ENCODE peak calls at places on chromosomes 13 and 19, in eight cellular contexts. One of them, this sample, is unnamed.

GRCh38 chr13:28396053-28396452 is 98.9 kb downstream of the FLT1 start:
- DNase-seq in MM.1S: no peak
- DNase-seq in IMR-90: no peak
- DNase-seq in HepG2: no peak
- DNase-seq in GM23338: no peak
- DNase-seq in mesenchymal stem cell: no peak
- DNase-seq in fibroblast of lung: no peak
- DNase-seq in neural progenitor cell: no peak
- DNase-seq in this sample: no peak

GRCh38 chr19:37763488-37763887 is 15.9 kb downstream of the ZNF573 start:
- DNase-seq in MM.1S: no peak
- DNase-seq in IMR-90: peak; percentile 33
- DNase-seq in HepG2: no peak
- DNase-seq in GM23338: no peak
- DNase-seq in mesenchymal stem cell: no peak
- DNase-seq in fibroblast of lung: no peak
- DNase-seq in neural progenitor cell: no peak
- DNase-seq in this sample: no peak

GRCh38 chr19:14672043-14672872 is 2.4 kb downstream of the ADGRE3 start:
- DNase-seq in MM.1S: no peak
- DNase-seq in IMR-90: no peak
- DNase-seq in HepG2: no peak
- DNase-seq in GM23338: no peak
- DNase-seq in mesenchymal stem cell: no peak
- DNase-seq in fibroblast of lung: no peak
- DNase-seq in neural progenitor cell: no peak
- DNase-seq in this sample: peak; percentile 45

GRCh38 chr13:29947839-29948238 is 97.4 kb upstream of the UBL3 start:
- DNase-seq in MM.1S: no peak
- DNase-seq in IMR-90: no peak
- DNase-seq in HepG2: no peak
- DNase-seq in GM23338: no peak
- DNase-seq in mesenchymal stem cell: no peak
- DNase-seq in fibroblast of lung: no peak
- DNase-seq in neural progenitor cell: no peak
- DNase-seq in this sample: no peak

GRCh38 chr19:16368385-16369305 is 44.0 kb downstream of the KLF2 start:
- DNase-seq in MM.1S: no peak
- DNase-seq in IMR-90: no peak
- DNase-seq in HepG2: peak; percentile 18
- DNase-seq in GM23338: no peak
- DNase-seq in mesenchymal stem cell: no peak
- DNase-seq in fibroblast of lung: no peak
- DNase-seq in neural progenitor cell: no peak
- DNase-seq in this sample: no peak

GRCh38 chr19:14949876-14950275 is 8.6 kb downstream of the OR7C2 start:
- DNase-seq in MM.1S: no peak
- DNase-seq in IMR-90: no peak
- DNase-seq in HepG2: no peak
- DNase-seq in GM23338: no peak
- DNase-seq in mesenchymal stem cell: no peak
- DNase-seq in fibroblast of lung: no peak
- DNase-seq in neural progenitor cell: no peak
- DNase-seq in this sample: no peak

GRCh38 chr13:32917504-32917903 is 98.7 kb upstream of the KL start:
- DNase-seq in MM.1S: no peak
- DNase-seq in IMR-90: peak; percentile 32
- DNase-seq in HepG2: no peak
- DNase-seq in GM23338: no peak
- DNase-seq in mesenchymal stem cell: no peak
- DNase-seq in fibroblast of lung: no peak
- DNase-seq in neural progenitor cell: no peak
- DNase-seq in this sample: no peak

GRCh38 chr13:40910324-40911050 is 108.6 kb downstream of the ELF1 start:
- DNase-seq in MM.1S: no peak
- DNase-seq in IMR-90: peak; percentile 55
- DNase-seq in HepG2: peak; percentile 21
- DNase-seq in GM23338: no peak
- DNase-seq in mesenchymal stem cell: no peak
- DNase-seq in fibroblast of lung: no peak
- DNase-seq in neural progenitor cell: no peak
- DNase-seq in this sample: peak; percentile 39

GRCh38 chr19:45011959-45012358 is 10.7 kb downstream of the RELB start:
- DNase-seq in MM.1S: no peak
- DNase-seq in IMR-90: no peak
- DNase-seq in HepG2: no peak
- DNase-seq in GM23338: peak; percentile 41
- DNase-seq in mesenchymal stem cell: no peak
- DNase-seq in fibroblast of lung: no peak
- DNase-seq in neural progenitor cell: no peak
- DNase-seq in this sample: no peak

GRCh38 chr19:45009625-45010255 is 8.5 kb downstream of the RELB start:
- DNase-seq in MM.1S: no peak
- DNase-seq in IMR-90: no peak
- DNase-seq in HepG2: no peak
- DNase-seq in GM23338: no peak
- DNase-seq in mesenchymal stem cell: no peak
- DNase-seq in fibroblast of lung: no peak
- DNase-seq in neural progenitor cell: no peak
- DNase-seq in this sample: no peak

GRCh38 chr19:45005787-45006186 is 4.5 kb downstream of the RELB start:
- DNase-seq in MM.1S: no peak
- DNase-seq in IMR-90: no peak
- DNase-seq in HepG2: no peak
- DNase-seq in GM23338: no peak
- DNase-seq in mesenchymal stem cell: no peak
- DNase-seq in fibroblast of lung: no peak
- DNase-seq in neural progenitor cell: no peak
- DNase-seq in this sample: no peak

GRCh38 chr19:45010306-45010705 is 9.0 kb downstream of the RELB start:
- DNase-seq in MM.1S: no peak
- DNase-seq in IMR-90: no peak
- DNase-seq in HepG2: no peak
- DNase-seq in GM23338: no peak
- DNase-seq in mesenchymal stem cell: no peak
- DNase-seq in fibroblast of lung: no peak
- DNase-seq in neural progenitor cell: no peak
- DNase-seq in this sample: no peak

GRCh38 chr19:45008554-45008953 is 7.3 kb downstream of the RELB start:
- DNase-seq in MM.1S: no peak
- DNase-seq in IMR-90: no peak
- DNase-seq in HepG2: no peak
- DNase-seq in GM23338: peak; percentile 53
- DNase-seq in mesenchymal stem cell: no peak
- DNase-seq in fibroblast of lung: no peak
- DNase-seq in neural progenitor cell: no peak
- DNase-seq in this sample: no peak
- H3K4me2 ChIP-seq in MM.1S: no peak overlapping the region
- H3K4me2 ChIP-seq in IMR-90: no peak overlapping the region
- H3K4me2 ChIP-seq in HepG2: no peak overlapping the region
- H3K4me2 ChIP-seq in GM23338: no peak overlapping the region
- H3K4me2 ChIP-seq in mesenchymal stem cell: no peak overlapping the region
- H3K4me2 ChIP-seq in fibroblast of lung: no peak overlapping the region
- H3K4me2 ChIP-seq in neural progenitor cell: no peak overlapping the region
- H3K4me2 ChIP-seq in this sample: no peak overlapping the region

GRCh38 chr13:79477968-79478367 is 3.0 kb upstream of the NDFIP2 start:
- DNase-seq in MM.1S: no peak
- DNase-seq in IMR-90: no peak
- DNase-seq in HepG2: no peak
- DNase-seq in GM23338: peak; percentile 42
- DNase-seq in mesenchymal stem cell: no peak
- DNase-seq in fibroblast of lung: no peak
- DNase-seq in neural progenitor cell: peak; percentile 59
- DNase-seq in this sample: no peak

GRCh38 chr13:79483302-79483701 is 2.3 kb downstream of the NDFIP2 start:
- DNase-seq in MM.1S: no peak
- DNase-seq in IMR-90: peak; percentile 78
- DNase-seq in HepG2: no peak
- DNase-seq in GM23338: no peak
- DNase-seq in mesenchymal stem cell: peak; percentile 89
- DNase-seq in fibroblast of lung: peak; percentile 75
- DNase-seq in neural progenitor cell: no peak
- DNase-seq in this sample: no peak

GRCh38 chr13:79482271-79482970 is 1.5 kb downstream of the NDFIP2 start:
- DNase-seq in MM.1S: no peak
- DNase-seq in IMR-90: peak; percentile 35
- DNase-seq in HepG2: no peak
- DNase-seq in GM23338: no peak
- DNase-seq in mesenchymal stem cell: peak; percentile 56
- DNase-seq in fibroblast of lung: no peak
- DNase-seq in neural progenitor cell: no peak
- DNase-seq in this sample: no peak

GRCh38 chr13:79481685-79482052 is 714 bp downstream of the NDFIP2 start:
- DNase-seq in MM.1S: peak; percentile 26
- DNase-seq in IMR-90: no peak
- DNase-seq in HepG2: no peak
- DNase-seq in GM23338: no peak
- DNase-seq in mesenchymal stem cell: no peak
- DNase-seq in fibroblast of lung: no peak
- DNase-seq in neural progenitor cell: no peak
- DNase-seq in this sample: peak; percentile 65

DNA sequence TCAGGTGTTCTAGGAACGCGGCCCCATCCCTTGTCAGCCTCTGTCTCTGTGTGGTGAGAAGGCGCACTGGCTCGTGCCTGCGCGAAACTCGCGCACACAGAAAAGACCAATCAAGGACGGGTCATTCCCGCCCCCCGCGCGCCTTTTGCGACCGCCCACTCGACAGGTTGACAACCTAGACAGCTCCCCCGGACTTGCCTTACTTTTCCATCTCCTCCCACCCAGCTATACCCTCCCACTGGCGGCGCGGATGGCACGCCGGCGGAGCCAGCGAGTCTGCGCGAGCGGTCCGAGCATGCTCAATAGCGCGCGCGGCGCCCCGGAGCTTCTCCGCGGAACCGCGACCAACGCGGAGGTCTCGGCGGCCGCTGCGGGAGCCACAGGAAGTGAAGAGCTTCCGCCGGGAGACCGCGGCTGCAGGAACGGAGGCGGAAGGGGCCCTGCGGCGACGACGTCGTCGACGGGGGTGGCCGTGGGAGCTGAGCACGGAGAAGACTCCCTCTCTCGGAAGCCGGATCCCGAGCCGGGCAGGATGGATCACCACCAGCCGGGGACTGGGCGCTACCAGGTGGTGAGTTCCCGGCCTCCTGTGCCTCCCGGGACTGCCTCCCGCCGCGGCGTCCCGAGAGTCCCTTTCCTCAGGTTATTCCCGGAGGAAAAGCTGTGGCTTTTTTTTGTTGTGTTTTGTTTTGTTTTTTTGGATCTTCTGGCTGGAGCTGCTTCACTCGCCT is at the start of gene NDFIP2:
- DNase-seq in MM.1S: peak; percentile 89
- DNase-seq in IMR-90: peak; percentile 80
- DNase-seq in HepG2: peak; percentile 76
- DNase-seq in GM23338: peak; percentile 79
- DNase-seq in mesenchymal stem cell: peak; percentile 88
- DNase-seq in fibroblast of lung: peak; percentile 83
- DNase-seq in neural progenitor cell: peak; percentile 88
- DNase-seq in this sample: peak; percentile 93
- H2AFZ ChIP-seq in MM.1S: peak within 1 kb of the TSS; percentile 80
- H2AFZ ChIP-seq in IMR-90: peak within 1 kb of the TSS; percentile 88
- H2AFZ ChIP-seq in HepG2: peak within 1 kb of the TSS; percentile 80
- H2AFZ ChIP-seq in GM23338: peak within 1 kb of the TSS; percentile 93
- H2AFZ ChIP-seq in mesenchymal stem cell: peak within 1 kb of the TSS; percentile 98
- H2AFZ ChIP-seq in fibroblast of lung: peak within 1 kb of the TSS; percentile 81
- H2AFZ ChIP-seq in neural progenitor cell: peak within 1 kb of the TSS; percentile 92
- H2AFZ ChIP-seq in this sample: peak within 1 kb of the TSS; percentile 99

GRCh38 chr13:109767023-109767422 is 19.4 kb downstream of the IRS2 start:
- DNase-seq in MM.1S: no peak
- DNase-seq in IMR-90: no peak
- DNase-seq in HepG2: no peak
- DNase-seq in GM23338: no peak
- DNase-seq in mesenchymal stem cell: no peak
- DNase-seq in fibroblast of lung: no peak
- DNase-seq in neural progenitor cell: no peak
- DNase-seq in this sample: no peak

GRCh38 chr13:109762791-109763190 is 23.6 kb downstream of the IRS2 start:
- DNase-seq in MM.1S: no peak
- DNase-seq in IMR-90: no peak
- DNase-seq in HepG2: no peak
- DNase-seq in GM23338: no peak
- DNase-seq in mesenchymal stem cell: no peak
- DNase-seq in fibroblast of lung: no peak
- DNase-seq in neural progenitor cell: no peak
- DNase-seq in this sample: no peak

GRCh38 chr13:109761695-109762094 is 24.7 kb downstream of the IRS2 start:
- DNase-seq in MM.1S: no peak
- DNase-seq in IMR-90: no peak
- DNase-seq in HepG2: no peak
- DNase-seq in GM23338: no peak
- DNase-seq in mesenchymal stem cell: no peak
- DNase-seq in fibroblast of lung: no peak
- DNase-seq in neural progenitor cell: no peak
- DNase-seq in this sample: no peak

GRCh38 chr13:109764045-109764444 is 22.3 kb downstream of the IRS2 start:
- DNase-seq in MM.1S: no peak
- DNase-seq in IMR-90: no peak
- DNase-seq in HepG2: no peak
- DNase-seq in GM23338: no peak
- DNase-seq in mesenchymal stem cell: no peak
- DNase-seq in fibroblast of lung: no peak
- DNase-seq in neural progenitor cell: no peak
- DNase-seq in this sample: no peak

GRCh38 chr13:109764474-109765292 is 21.7 kb downstream of the IRS2 start:
- DNase-seq in MM.1S: no peak
- DNase-seq in IMR-90: peak; percentile 21
- DNase-seq in HepG2: no peak
- DNase-seq in GM23338: peak; percentile 12
- DNase-seq in mesenchymal stem cell: peak; percentile 47
- DNase-seq in fibroblast of lung: no peak
- DNase-seq in neural progenitor cell: peak; percentile 24
- DNase-seq in this sample: no peak
- H3K4me2 ChIP-seq in MM.1S: no peak overlapping the region
- H3K4me2 ChIP-seq in IMR-90: no peak overlapping the region
- H3K4me2 ChIP-seq in HepG2: no peak overlapping the region
- H3K4me2 ChIP-seq in GM23338: no peak overlapping the region
- H3K4me2 ChIP-seq in mesenchymal stem cell: no peak overlapping the region
- H3K4me2 ChIP-seq in fibroblast of lung: no peak overlapping the region
- H3K4me2 ChIP-seq in neural progenitor cell: no peak overlapping the region
- H3K4me2 ChIP-seq in this sample: no peak overlapping the region

GRCh38 chr13:94339116-94339687 is 140.3 kb downstream of the DCT start:
- DNase-seq in MM.1S: no peak
- DNase-seq in IMR-90: no peak
- DNase-seq in HepG2: no peak
- DNase-seq in GM23338: no peak
- DNase-seq in mesenchymal stem cell: no peak
- DNase-seq in fibroblast of lung: no peak
- DNase-seq in neural progenitor cell: no peak
- DNase-seq in this sample: no peak

GRCh38 chr13:94345374-94346195 is 133.9 kb downstream of the DCT start:
- DNase-seq in MM.1S: no peak
- DNase-seq in IMR-90: peak; percentile 44
- DNase-seq in HepG2: peak; percentile 22
- DNase-seq in GM23338: no peak
- DNase-seq in mesenchymal stem cell: peak; percentile 32
- DNase-seq in fibroblast of lung: peak; percentile 79
- DNase-seq in neural progenitor cell: no peak
- DNase-seq in this sample: no peak

GRCh38 chr13:94343243-94343585 is 136.3 kb downstream of the DCT start:
- DNase-seq in MM.1S: no peak
- DNase-seq in IMR-90: peak; percentile 52
- DNase-seq in HepG2: no peak
- DNase-seq in GM23338: no peak
- DNase-seq in mesenchymal stem cell: peak; percentile 83
- DNase-seq in fibroblast of lung: no peak
- DNase-seq in neural progenitor cell: peak; percentile 83
- DNase-seq in this sample: no peak

GRCh38 chr13:94344126-94344863 is 135.2 kb downstream of the DCT start:
- DNase-seq in MM.1S: no peak
- DNase-seq in IMR-90: peak; percentile 57
- DNase-seq in HepG2: peak; percentile 46
- DNase-seq in GM23338: peak; percentile 85
- DNase-seq in mesenchymal stem cell: peak; percentile 58
- DNase-seq in fibroblast of lung: no peak
- DNase-seq in neural progenitor cell: no peak
- DNase-seq in this sample: no peak

DNA sequence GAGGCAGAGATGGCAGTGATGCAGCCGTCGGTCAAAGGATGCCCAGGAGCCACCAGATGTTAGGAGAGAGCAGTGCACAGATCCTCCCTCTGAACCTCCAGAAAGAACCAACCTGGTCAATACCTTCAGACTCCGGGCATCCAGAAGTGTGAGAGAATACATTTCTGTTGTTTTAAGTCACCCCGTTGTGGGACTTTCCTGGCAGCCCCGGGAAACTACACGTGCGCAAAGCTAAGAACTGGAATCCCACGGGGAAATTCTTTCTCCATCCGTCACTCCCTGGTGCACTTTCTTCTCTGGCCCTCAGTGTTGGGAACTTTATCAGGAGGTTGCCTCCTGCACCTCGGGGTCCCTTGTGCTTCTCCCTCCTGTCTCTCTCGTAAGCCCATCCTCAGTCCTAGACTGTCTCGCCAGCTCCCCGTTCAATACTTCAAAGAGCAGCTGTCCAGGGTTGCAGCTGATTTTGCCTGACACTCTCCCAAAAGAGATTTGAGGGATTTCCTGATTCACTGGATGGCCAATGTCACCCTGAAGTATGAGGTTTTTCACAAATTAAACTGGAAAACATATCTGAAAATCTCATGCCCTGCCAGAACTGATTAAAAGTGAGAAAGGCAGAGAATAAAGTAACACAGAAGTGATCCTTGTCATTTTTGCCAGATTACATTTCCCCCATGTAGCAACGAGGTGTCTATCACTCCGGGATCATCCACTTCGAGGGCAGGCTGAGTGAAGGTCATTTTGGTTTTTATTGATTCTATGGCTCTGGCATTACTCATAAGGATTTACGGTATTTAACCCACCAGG is 136.8 kb downstream of the DCT start:
- DNase-seq in MM.1S: no peak
- DNase-seq in IMR-90: no peak
- DNase-seq in HepG2: no peak
- DNase-seq in GM23338: no peak
- DNase-seq in mesenchymal stem cell: peak; percentile 26
- DNase-seq in fibroblast of lung: no peak
- DNase-seq in neural progenitor cell: no peak
- DNase-seq in this sample: no peak
- H2AFZ ChIP-seq in MM.1S: no peak overlapping the region
- H2AFZ ChIP-seq in IMR-90: no peak overlapping the region
- H2AFZ ChIP-seq in HepG2: no peak overlapping the region
- H2AFZ ChIP-seq in GM23338: no peak overlapping the region
- H2AFZ ChIP-seq in mesenchymal stem cell: no peak overlapping the region
- H2AFZ ChIP-seq in fibroblast of lung: no peak overlapping the region
- H2AFZ ChIP-seq in neural progenitor cell: no peak overlapping the region
- H2AFZ ChIP-seq in this sample: no peak overlapping the region

This sample was measured in Karpas-422.